ENCODE peak calls at places on chromosomes 1 and 21, in six cellular contexts. N is CD4-positive, alpha-beta T cell; S is SK-N-SH; I is gastrocnemius medialis; R is RWPE1; F is CD8-positive, alpha-beta T cell. Z is an unnamed sample.

GRCh38 chr1:27574871-27575831 is 28.8 kb downstream of the AHDC1 start:
- DNase-seq in N (no peak), S (peak), I (no peak), R (peak), F (no peak), Z (no peak)

GRCh38 chr1:91549041-91549735 is 48.5 kb downstream of the CDC7 start:
- DNase-seq in N (no peak), S (no peak), I (no peak), R (no peak), F (peak), Z (no peak)

GRCh38 chr1:5667513-5668325 is 324.5 kb downstream of the NPHP4 start:
- DNase-seq in N (peak), S (peak), I (no peak), R (no peak), F (peak), Z (no peak)

GRCh38 chr1:25568090-25568833 is 24.9 kb downstream of the LDLRAP1 start:
- DNase-seq in N (no peak), S (no peak), I (peak), R (peak), F (no peak), Z (no peak)

GRCh38 chr1:203152158-203153034 is 23.2 kb downstream of the MYBPH start:
- DNase-seq in N (no peak), S (no peak), I (no peak), R (peak), F (no peak), Z (no peak)

GRCh38 chr1:6389971-6390370 is 3.6 kb downstream of the ACOT7 start:
- DNase-seq in N (no peak), S (no peak), I (no peak), R (no peak), F (no peak), Z (no peak)

GRCh38 chr1:117615474-117615873 is 9.6 kb downstream of the TENT5C start:
- DNase-seq in N (no peak), S (no peak), I (no peak), R (no peak), F (peak), Z (no peak)

GRCh38 chr1:150162862-150163706 is 13.4 kb downstream of the PLEKHO1 start:
- DNase-seq in N (no peak), S (peak), I (peak), R (peak), F (no peak), Z (peak)

GRCh38 chr1:30385246-30385940 is 338.0 kb downstream of the MATN1 start:
- DNase-seq in N (no peak), S (no peak), I (no peak), R (no peak), F (no peak), Z (no peak)

GRCh38 chr21:46153259-46154154 is 1.9 kb downstream of the FTCD start:
- DNase-seq in N (peak), S (peak), I (no peak), R (no peak), F (peak), Z (peak)

GRCh38 chr1:179007233-179007632 is 18.5 kb upstream of the FAM20B start:
- DNase-seq in N (no peak), S (no peak), I (no peak), R (no peak), F (no peak), Z (no peak)

GRCh38 chr1:172254521-172255222 is 165.8 kb upstream of the C1orf105 start:
- DNase-seq in N (no peak), S (no peak), I (no peak), R (peak), F (no peak), Z (no peak)

GRCh38 chr1:78061825-78062523 is 16.2 kb downstream of the GIPC2 start:
- DNase-seq in N (no peak), S (no peak), I (peak), R (no peak), F (no peak), Z (no peak)

GRCh38 chr1:178645157-178645825 is 79.8 kb upstream of the RALGPS2 start:
- DNase-seq in N (no peak), S (no peak), I (no peak), R (no peak), F (no peak), Z (no peak)

GRCh38 chr1:56584910-56585528 is 5.7 kb upstream of the PLPP3 start:
- DNase-seq in N (no peak), S (peak), I (no peak), R (peak), F (no peak), Z (peak)

GRCh38 chr21:21806711-21807597 is 808.7 kb downstream of the NCAM2 start:
- DNase-seq in N (no peak), S (peak), I (no peak), R (no peak), F (no peak), Z (no peak)

GRCh38 chr1:34371829-34372532 is 195.3 kb downstream of the C1orf94 start:
- DNase-seq in N (no peak), S (no peak), I (no peak), R (no peak), F (no peak), Z (no peak)
- TF ChIP-seq CTCF in N (no peak), S (no peak), I (no peak), R (no peak), F (no peak), Z (no peak)

GRCh38 chr1:201295346-201295745 is 12.0 kb downstream of the PKP1 start:
- DNase-seq in N (no peak), S (no peak), I (no peak), R (no peak), F (no peak), Z (no peak)
- TF ChIP-seq CTCF in N (no peak), S (no peak), I (no peak), R (no peak), F (no peak), Z (no peak)

GRCh38 chr1:235597867-235598553 is 51.6 kb downstream of the GNG4 start:
- DNase-seq in N (no peak), S (no peak), I (no peak), R (peak), F (no peak), Z (no peak)

GRCh38 chr1:235599536-235599935 is 50.0 kb downstream of the GNG4 start:
- DNase-seq in N (no peak), S (no peak), I (no peak), R (no peak), F (no peak), Z (no peak)

DNA sequence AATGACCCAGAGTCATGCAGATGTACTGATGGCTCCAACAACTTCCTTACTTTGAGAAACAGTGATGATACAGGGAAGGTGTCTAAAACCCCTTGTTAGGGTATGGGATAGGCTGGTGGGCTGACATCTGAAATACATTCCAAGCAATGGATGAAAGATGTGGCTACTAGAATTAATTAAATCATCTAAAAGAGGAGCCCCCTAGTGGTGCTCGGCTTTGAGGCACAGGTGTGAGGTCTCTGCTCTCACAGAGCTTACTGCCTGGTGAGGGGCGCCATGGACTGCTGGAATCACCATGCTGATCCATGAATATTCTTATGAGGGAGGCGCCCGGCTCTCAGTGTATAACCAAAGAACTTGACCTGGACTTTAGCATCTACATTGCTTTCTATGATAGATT is 48.5 kb downstream of the GNG4 start:
- DNase-seq in N (no peak), S (no peak), I (no peak), R (peak), F (no peak), Z (no peak)
- TF ChIP-seq CTCF in N (peak), S (peak), I (no peak), R (no peak), F (peak), Z (peak)

GRCh38 chr1:81899214-81899613 is 98.5 kb downstream of the ADGRL2 start:
- DNase-seq in N (no peak), S (no peak), I (no peak), R (no peak), F (no peak), Z (no peak)
- TF ChIP-seq CTCF in N (no peak), S (no peak), I (no peak), R (no peak), F (no peak), Z (no peak)

Z was measured in GM13976.